ENCODE peak calls at places on chromosomes 4 and X, in four cellular contexts. H is tibial nerve, K is IMR-90, T is brain microvascular endothelial cell. C is an unnamed sample.

GRCh38 chr4:182960228-182960627 is 43.0 kb upstream of the DCTD start:
- DNase-seq in H (no peak), K (no peak), T (no peak), C (no peak)

GRCh38 chr4:155787113-155787710 is 28.4 kb downstream of the GUCY1B1 start:
- DNase-seq in H (no peak), K (peak; percentile 70), T (peak; percentile 64), C (peak; percentile 53)

GRCh38 chr4:56106755-56107154 is 158.0 kb downstream of the CEP135 start:
- DNase-seq in H (no peak), K (no peak), T (no peak), C (no peak)

GRCh38 chrX:7120578-7121219 is 26.8 kb upstream of the STS start:
- DNase-seq in H (no peak), K (peak; percentile 58), T (no peak), C (no peak)

GRCh38 chr4:58144721-58145120 is 1034.5 kb upstream of the IGFBP7 start:
- DNase-seq in H (no peak), K (no peak), T (no peak), C (no peak)

GRCh38 chrX:10085223-10085622 is 71.6 kb upstream of the CLCN4 start:
- DNase-seq in H (no peak), K (no peak), T (no peak), C (no peak)

GRCh38 chrX:79182616-79183015 is 38.1 kb downstream of the GPR174 start:
- DNase-seq in H (no peak), K (no peak), T (no peak), C (no peak)

GRCh38 chr4:107252621-107253020 is 216.5 kb upstream of the DKK2 start:
- DNase-seq in H (no peak), K (no peak), T (no peak), C (no peak)

GRCh38 chrX:12497832-12498591 is 293.2 kb upstream of the PRPS2 start:
- DNase-seq in H (no peak), K (no peak), T (no peak), C (no peak)

GRCh38 chr4:18291981-18292380 is 270.4 kb upstream of the LCORL start:
- DNase-seq in H (no peak), K (no peak), T (no peak), C (no peak)
- TF ChIP-seq CTCF in H (no peak), K (no peak), T (no peak), C (no peak)

DNA sequence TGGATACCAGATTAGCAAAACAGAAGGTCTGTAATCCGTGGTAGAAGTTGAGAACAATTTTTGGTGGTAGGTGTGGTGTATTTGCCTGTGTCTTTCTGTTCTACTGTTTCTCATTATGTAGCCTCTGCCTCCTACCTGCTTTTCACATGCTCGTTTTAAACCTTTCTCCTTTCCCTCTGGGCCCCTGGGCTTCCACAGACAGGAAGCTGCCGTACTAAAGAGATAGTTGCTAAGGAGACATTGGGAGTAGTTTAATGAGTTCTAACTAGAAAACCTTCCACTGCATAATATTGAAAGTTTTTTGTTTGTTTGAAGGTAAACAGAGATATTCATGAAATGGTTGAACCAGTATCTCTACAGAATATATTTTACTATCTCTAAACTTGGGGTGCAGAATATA is 107.8 kb downstream of the STOX2 start:
- DNase-seq in H (no peak), K (no peak), T (no peak), C (no peak)
- TF ChIP-seq CTCF in H (no peak), K (no peak), T (no peak), C (no peak)

GRCh38 chr4:116453127-116453526 is 632.2 kb downstream of the TRAM1L1 start:
- DNase-seq in H (no peak), K (no peak), T (no peak), C (no peak)
- TF ChIP-seq CTCF in H (no peak), K (no peak), T (no peak), C (no peak)

DNA sequence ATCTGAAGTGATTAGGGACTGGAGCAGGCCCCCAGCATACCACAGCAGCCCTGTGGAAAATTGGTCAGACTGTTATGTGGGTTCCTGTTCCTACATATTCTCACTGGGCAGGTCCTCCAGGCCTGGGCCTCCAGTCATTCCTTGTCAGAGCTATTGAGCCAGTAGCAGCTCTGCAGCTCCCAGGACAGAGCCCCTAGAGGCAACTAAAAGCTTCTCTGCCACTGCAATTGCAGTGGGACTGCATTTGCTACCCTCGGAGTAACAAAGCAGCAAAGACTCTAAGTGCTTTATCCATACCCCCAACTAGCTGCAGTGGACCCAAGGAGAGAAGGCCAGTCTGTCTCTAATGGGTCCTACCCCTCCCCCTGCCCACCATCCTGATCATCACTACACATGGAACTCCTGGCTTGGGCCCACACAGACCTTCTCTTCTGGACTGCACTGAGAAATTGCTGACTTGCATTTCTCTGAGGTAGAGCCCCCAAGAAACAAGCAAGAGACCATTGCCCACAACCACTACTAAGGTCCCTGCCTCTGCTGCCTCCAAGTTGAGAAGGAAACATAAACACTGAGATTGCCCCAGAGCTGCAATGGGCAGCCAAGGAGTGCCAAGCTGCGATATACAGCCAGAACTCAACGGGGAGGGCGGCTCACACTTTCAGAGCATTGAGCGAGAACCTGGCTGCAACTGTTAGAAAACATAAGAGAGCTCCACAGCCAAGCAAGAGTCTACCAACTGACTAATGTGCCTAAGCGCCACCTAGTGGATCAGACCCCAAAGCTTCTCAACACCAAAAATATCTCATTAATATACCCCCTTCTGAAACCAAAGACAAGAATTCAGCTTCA is 738.7 kb upstream of the NDST4 start:
- DNase-seq in H (no peak), K (no peak), T (peak; percentile 24), C (no peak)
- TF ChIP-seq CTCF in H (no peak), K (no peak), T (peak; percentile 76), C (no peak)

GRCh38 chr4:168942985-168943384 is 67.1 kb downstream of the CBR4 start:
- DNase-seq in H (no peak), K (no peak), T (no peak), C (peak; percentile 2)
- TF ChIP-seq CTCF in H (no peak), K (peak; percentile 44), T (peak; percentile 68), C (peak; percentile 80)

C was measured in HFFc6.